ENCODE peak calls at places on chromosomes 6 and 20, in seven cellular contexts. V is heart right ventricle, O is A549, P is psoas muscle, F is HepG2, L is PC-3, X is sigmoid colon. U is an unnamed sample. For H3K4me1, the result is how much of the 10 kb centered on the place peaks cover.

GRCh38 chr20:35145141-35145564 is 2.0 kb downstream of the EDEM2 start:
- DNase-seq in V (no peak), O (peak), P (no peak), F (peak), L (peak), X (no peak), U (peak)

GRCh38 chr6:100968934-100969333 is 87.8 kb upstream of the ASCC3 start:
- DNase-seq in V (no peak), O (no peak), P (no peak), F (peak), L (no peak), X (no peak), U (no peak)

GRCh38 chr6:41785689-41786450 is 1.6 kb upstream of the TOMM6 start:
- DNase-seq in V (no peak), O (no peak), P (peak), F (no peak), L (no peak), X (no peak), U (peak)

GRCh38 chr6:148760568-148761531 is 14.0 kb downstream of the UST start:
- DNase-seq in V (peak), O (no peak), P (peak), F (no peak), L (no peak), X (peak), U (peak)

GRCh38 chr20:10920396-10920795 is 246.6 kb upstream of the JAG1 start:
- DNase-seq in V (no peak), O (no peak), P (no peak), F (no peak), L (no peak), X (no peak), U (no peak)

GRCh38 chr20:44900231-44900854 is 9.5 kb upstream of the PABPC1L start:
- DNase-seq in V (no peak), O (no peak), P (no peak), F (no peak), L (no peak), X (no peak), U (no peak)

GRCh38 chr20:8246701-8247100 is 114.6 kb downstream of the PLCB1 start:
- DNase-seq in V (no peak), O (no peak), P (no peak), F (no peak), L (no peak), X (no peak), U (no peak)

GRCh38 chr20:15364781-15365180 is 1027.4 kb upstream of the FLRT3 start:
- DNase-seq in V (no peak), O (no peak), P (no peak), F (no peak), L (no peak), X (no peak), U (no peak)

GRCh38 chr20:22723659-22724058 is 139.3 kb upstream of the FOXA2 start:
- DNase-seq in V (no peak), O (no peak), P (no peak), F (no peak), L (peak), X (no peak), U (no peak)

GRCh38 chr6:108559097-108559883 is 1.4 kb upstream of the FOXO3 start:
- DNase-seq in V (peak), O (peak), P (peak), F (peak), L (peak), X (peak), U (peak)

GRCh38 chr6:42279144-42279781 is 61.6 kb upstream of the MRPS10 start:
- DNase-seq in V (no peak), O (peak), P (peak), F (no peak), L (peak), X (peak), U (peak)

GRCh38 chr6:74504941-74505340 is 700.9 kb downstream of the COL12A1 start:
- DNase-seq in V (no peak), O (no peak), P (no peak), F (no peak), L (no peak), X (no peak), U (no peak)

GRCh38 chr20:3798405-3798768 is 2.3 kb downstream of the CDC25B start:
- DNase-seq in V (no peak), O (no peak), P (no peak), F (no peak), L (no peak), X (no peak), U (no peak)

GRCh38 chr6:123668965-123669591 is 32.3 kb upstream of the TRDN start:
- DNase-seq in V (no peak), O (no peak), P (no peak), F (no peak), L (no peak), X (no peak), U (no peak)

GRCh38 chr6:54981276-54981609 is 134.7 kb downstream of the FAM83B start:
- DNase-seq in V (no peak), O (no peak), P (no peak), F (no peak), L (no peak), X (no peak), U (no peak)

GRCh38 chr6:4316867-4317400 is 181.6 kb upstream of the ECI2 start:
- DNase-seq in V (peak), O (no peak), P (peak), F (no peak), L (peak), X (no peak), U (no peak)

GRCh38 chr6:34798057-34798456 is 6.2 kb downstream of the BLTP3A start:
- DNase-seq in V (no peak), O (no peak), P (no peak), F (no peak), L (no peak), X (no peak), U (no peak)
- H3K4me1 ChIP-seq in V (under half), O (under half), P (under half), F (half or more), L (under half), X (under half), U (under half)

DNA sequence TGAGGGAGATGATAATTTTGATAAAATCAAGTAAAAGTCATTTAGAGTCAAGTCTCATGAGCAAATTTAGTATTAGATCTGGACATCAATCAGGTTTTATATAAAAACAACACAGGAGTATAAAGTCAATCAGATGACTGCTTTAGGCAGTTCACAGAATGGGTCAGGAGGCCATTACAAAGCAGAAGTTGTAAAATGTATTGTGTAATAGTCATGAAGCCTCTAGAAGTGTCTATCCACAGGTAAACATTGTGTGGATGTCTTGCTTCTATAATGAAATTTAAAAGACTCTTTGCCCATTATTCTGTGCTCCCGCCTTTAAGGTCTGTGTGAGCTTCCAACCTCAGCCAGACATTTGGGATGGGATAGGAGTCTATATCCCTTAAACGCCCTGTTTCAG is 28.8 kb downstream of the MAP7 start:
- DNase-seq in V (no peak), O (no peak), P (no peak), F (no peak), L (no peak), X (no peak), U (no peak)
- TF ChIP-seq CTCF in V (no peak), O (no peak), P (no peak), F (no peak), L (no peak), X (no peak), U (no peak)

GRCh38 chr20:38108438-38109024 is 56.5 kb downstream of the TGM2 start:
- DNase-seq in V (peak), O (no peak), P (peak), F (no peak), L (no peak), X (peak), U (no peak)
- H3K27ac ChIP-seq in V (peak), O (peak), P (peak), F (no peak), L (peak), X (peak), U (peak)

GRCh38 chr6:56716229-56716628 is 73.5 kb upstream of the DST start:
- DNase-seq in V (no peak), O (no peak), P (no peak), F (no peak), L (no peak), X (no peak), U (no peak)
- H3K4me1 ChIP-seq in V (under half), O (under half), P (under half), F (half or more), L (under half), X (under half), U (under half)

GRCh38 chr6:34855463-34855862 is 32.4 kb downstream of the TAF11 start:
- DNase-seq in V (no peak), O (no peak), P (no peak), F (no peak), L (no peak), X (no peak), U (no peak)
- TF ChIP-seq CTCF in V (no peak), O (no peak), P (no peak), F (no peak), L (peak), X (no peak), U (no peak)

DNA sequence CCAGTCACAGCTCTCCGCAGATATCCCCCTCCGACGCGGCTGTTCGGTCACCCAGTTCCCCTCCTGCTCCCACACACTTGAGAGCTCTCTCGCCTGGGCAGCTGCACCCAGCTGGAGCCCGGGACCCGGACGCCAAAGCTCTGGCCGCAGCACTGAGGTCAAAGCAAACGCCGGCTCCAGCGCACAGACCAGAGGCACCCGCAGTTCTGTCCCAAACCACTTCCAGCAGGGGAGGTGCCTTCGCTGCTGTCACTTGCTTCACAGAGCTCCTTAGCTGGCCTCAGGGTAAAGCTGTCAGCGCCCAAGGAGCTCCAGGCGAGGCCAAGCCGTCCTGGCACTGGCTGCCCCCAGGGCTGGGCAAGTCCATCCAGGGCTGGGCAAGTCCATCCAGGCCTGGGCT is 27.9 kb downstream of the SLC2A4RG start:
- DNase-seq in V (no peak), O (no peak), P (no peak), F (no peak), L (no peak), X (no peak), U (peak)
- H3K27ac ChIP-seq in V (no peak), O (no peak), P (no peak), F (no peak), L (no peak), X (no peak), U (no peak)

DNA sequence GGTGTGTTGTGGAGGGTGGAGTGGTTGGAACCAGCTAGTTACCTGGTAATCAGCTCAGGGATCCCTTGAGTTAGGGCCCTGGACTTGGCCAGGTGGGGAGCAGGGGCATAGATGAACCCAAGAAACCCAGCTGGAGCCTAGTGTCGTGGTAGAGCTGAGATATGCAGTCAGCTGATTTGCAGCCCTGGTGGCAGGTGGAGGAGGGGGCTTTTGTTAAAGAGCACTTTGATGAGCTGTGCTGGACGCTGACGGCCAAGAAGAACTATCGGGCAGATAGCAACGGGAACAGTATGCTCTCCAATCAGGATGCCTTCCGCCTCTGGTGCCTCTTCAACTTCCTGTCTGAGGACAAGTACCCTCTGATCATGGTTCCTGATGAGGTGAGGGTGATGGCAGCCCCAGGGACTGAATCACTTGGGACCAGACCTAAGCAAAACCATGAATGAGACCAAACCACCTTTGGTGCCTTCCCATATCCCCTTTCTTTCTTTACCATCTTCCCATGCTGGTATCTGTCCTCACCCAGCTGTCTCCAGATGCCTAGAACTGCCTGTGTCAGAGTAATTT is 12.7 kb downstream of the DEF6 start:
- DNase-seq in V (no peak), O (no peak), P (no peak), F (no peak), L (no peak), X (no peak), U (peak)
- H3K4me1 ChIP-seq in V (under half), O (under half), P (under half), F (under half), L (under half), X (under half), U (under half)

GRCh38 chr6:33746651-33747100 is at the start of gene IP6K3:
- DNase-seq in V (peak), O (no peak), P (peak), F (no peak), L (no peak), X (peak), U (peak)

GRCh38 chr6:33747823-33748222 is 1.1 kb upstream of the IP6K3 start:
- DNase-seq in V (no peak), O (no peak), P (no peak), F (no peak), L (no peak), X (no peak), U (no peak)

GRCh38 chr6:33750244-33750991 is 3.7 kb upstream of the IP6K3 start:
- DNase-seq in V (no peak), O (no peak), P (peak), F (no peak), L (no peak), X (no peak), U (peak)

GRCh38 chr6:33749401-33749800 is 2.7 kb upstream of the IP6K3 start:
- DNase-seq in V (no peak), O (no peak), P (no peak), F (no peak), L (no peak), X (no peak), U (peak)

DNA sequence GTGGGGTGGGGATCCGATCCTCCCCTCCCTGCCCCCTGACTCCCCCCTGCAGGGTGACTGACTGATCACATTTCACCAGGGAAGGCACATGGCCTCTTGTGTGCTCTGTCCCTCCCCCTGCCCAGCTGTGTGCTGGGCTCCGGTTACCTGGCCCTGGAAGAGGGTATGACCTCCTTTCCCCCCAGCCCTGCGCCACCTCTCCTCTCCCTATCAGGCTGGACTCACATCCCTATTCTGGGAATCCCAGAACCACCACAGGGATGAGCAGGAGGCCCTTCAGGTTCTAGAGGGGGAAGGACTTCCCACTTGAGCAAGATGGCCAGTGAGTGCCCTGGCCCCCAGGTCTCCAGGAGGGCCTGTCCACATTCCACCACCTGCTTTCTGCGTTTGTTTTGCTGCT is 2.1 kb upstream of the IP6K3 start:
- DNase-seq in V (no peak), O (no peak), P (peak), F (no peak), L (no peak), X (no peak), U (peak)
- TF ChIP-seq CTCF in V (no peak), O (no peak), P (no peak), F (no peak), L (no peak), X (no peak), U (no peak)

GRCh38 chr6:14447240-14447639 is 329.7 kb downstream of the CD83 start:
- DNase-seq in V (no peak), O (no peak), P (no peak), F (no peak), L (no peak), X (no peak), U (no peak)
- H3K27ac ChIP-seq in V (no peak), O (no peak), P (no peak), F (no peak), L (no peak), X (no peak), U (no peak)

DNA sequence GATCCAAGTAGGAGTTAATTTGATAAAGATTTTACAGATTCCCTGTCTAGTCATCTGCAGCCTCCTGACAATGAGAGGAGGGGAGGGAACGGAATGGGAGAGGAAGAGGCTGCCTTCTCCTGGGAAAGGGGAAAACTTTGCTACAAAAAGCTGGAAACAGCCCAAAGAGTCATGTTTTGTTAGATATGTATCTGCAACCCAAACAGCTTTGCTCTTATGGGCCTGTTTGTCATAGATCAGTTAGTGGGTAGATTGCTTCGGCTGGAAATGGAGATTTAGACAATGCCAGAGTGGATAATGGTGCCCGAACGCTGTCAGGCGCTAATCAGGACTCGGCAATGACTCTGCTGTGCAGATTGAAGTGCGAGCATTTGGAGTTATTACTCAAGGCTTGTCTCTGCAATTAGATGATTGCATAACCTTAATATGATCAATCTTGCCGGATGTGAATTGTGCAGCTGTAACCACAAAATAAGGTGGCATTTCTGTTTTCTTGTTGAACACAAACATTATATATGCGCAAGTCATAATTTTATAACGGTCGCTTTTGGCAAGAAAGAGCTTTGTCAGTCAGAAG is 92.4 kb upstream of the MAFB start:
- DNase-seq in V (no peak), O (no peak), P (no peak), F (no peak), L (no peak), X (no peak), U (no peak)
- H3K4me1 ChIP-seq in V (under half), O (under half), P (under half), F (under half), L (under half), X (under half), U (under half)